ENCODE peak calls at places on chromosome 1, in six cellular contexts. One of them, this sample, is unnamed.

GRCh38 chr1:34780528-34780927 is 486 bp upstream of the GJB3 start:
- DNase-seq in pancreas: no peak
- DNase-seq in GM12878: no peak
- DNase-seq in AG09319: no peak
- DNase-seq in astrocyte of the spinal cord: no peak
- DNase-seq in NB4: no peak
- DNase-seq in this sample: no peak

GRCh38 chr1:205285391-205286101 is 36.0 kb downstream of the NUAK2 start:
- DNase-seq in pancreas: no peak
- DNase-seq in GM12878: peak; percentile 76
- DNase-seq in AG09319: no peak
- DNase-seq in astrocyte of the spinal cord: peak; percentile 70
- DNase-seq in NB4: peak; percentile 60
- DNase-seq in this sample: no peak

GRCh38 chr1:215539803-215540575 is 27.1 kb upstream of the KCTD3 start:
- DNase-seq in pancreas: no peak
- DNase-seq in GM12878: no peak
- DNase-seq in AG09319: no peak
- DNase-seq in astrocyte of the spinal cord: peak; percentile 47
- DNase-seq in NB4: no peak
- DNase-seq in this sample: no peak

GRCh38 chr1:234090212-234091064 is 186.0 kb downstream of the SLC35F3 start:
- DNase-seq in pancreas: no peak
- DNase-seq in GM12878: no peak
- DNase-seq in AG09319: no peak
- DNase-seq in astrocyte of the spinal cord: no peak
- DNase-seq in NB4: no peak
- DNase-seq in this sample: no peak

GRCh38 chr1:89633103-89633744 is at the start of gene LRRC8C:
- DNase-seq in pancreas: peak; percentile 73
- DNase-seq in GM12878: no peak
- DNase-seq in AG09319: no peak
- DNase-seq in astrocyte of the spinal cord: peak; percentile 53
- DNase-seq in NB4: peak; percentile 81
- DNase-seq in this sample: no peak

GRCh38 chr1:186183219-186183618 is 191.8 kb downstream of the TPR start:
- DNase-seq in pancreas: no peak
- DNase-seq in GM12878: no peak
- DNase-seq in AG09319: no peak
- DNase-seq in astrocyte of the spinal cord: peak; percentile 60
- DNase-seq in NB4: no peak
- DNase-seq in this sample: no peak

GRCh38 chr1:75174031-75174760 is 40.0 kb downstream of the LHX8 start:
- DNase-seq in pancreas: no peak
- DNase-seq in GM12878: no peak
- DNase-seq in AG09319: peak; percentile 20
- DNase-seq in astrocyte of the spinal cord: no peak
- DNase-seq in NB4: no peak
- DNase-seq in this sample: no peak

GRCh38 chr1:223845810-223846667 is at the start of gene TP53BP2:
- DNase-seq in pancreas: peak; percentile 96
- DNase-seq in GM12878: no peak
- DNase-seq in AG09319: peak; percentile 79
- DNase-seq in astrocyte of the spinal cord: peak; percentile 92
- DNase-seq in NB4: peak; percentile 91
- DNase-seq in this sample: peak; percentile 56

GRCh38 chr1:199799116-199799515 is 228.4 kb upstream of the NR5A2 start:
- DNase-seq in pancreas: no peak
- DNase-seq in GM12878: no peak
- DNase-seq in AG09319: no peak
- DNase-seq in astrocyte of the spinal cord: no peak
- DNase-seq in NB4: no peak
- DNase-seq in this sample: no peak

GRCh38 chr1:40299366-40300248 is 17.5 kb downstream of the COL9A2 start:
- DNase-seq in pancreas: peak; percentile 26
- DNase-seq in GM12878: no peak
- DNase-seq in AG09319: no peak
- DNase-seq in astrocyte of the spinal cord: peak; percentile 23
- DNase-seq in NB4: peak; percentile 78
- DNase-seq in this sample: no peak

GRCh38 chr1:4180066-4180735 is 280.1 kb upstream of the C1orf174 start:
- DNase-seq in pancreas: no peak
- DNase-seq in GM12878: no peak
- DNase-seq in AG09319: no peak
- DNase-seq in astrocyte of the spinal cord: no peak
- DNase-seq in NB4: no peak
- DNase-seq in this sample: no peak

GRCh38 chr1:210250998-210251679 is 18.5 kb downstream of the SERTAD4 start:
- DNase-seq in pancreas: peak; percentile 73
- DNase-seq in GM12878: no peak
- DNase-seq in AG09319: no peak
- DNase-seq in astrocyte of the spinal cord: peak; percentile 79
- DNase-seq in NB4: peak; percentile 9
- DNase-seq in this sample: peak; percentile 85

GRCh38 chr1:6099787-6100765 is 54.4 kb downstream of the KCNAB2 start:
- DNase-seq in pancreas: peak; percentile 52
- DNase-seq in GM12878: no peak
- DNase-seq in AG09319: no peak
- DNase-seq in astrocyte of the spinal cord: no peak
- DNase-seq in NB4: peak; percentile 30
- DNase-seq in this sample: no peak

GRCh38 chr1:161069731-161070270 is at the start of gene ARHGAP30:
- DNase-seq in pancreas: no peak
- DNase-seq in GM12878: peak; percentile 97
- DNase-seq in AG09319: no peak
- DNase-seq in astrocyte of the spinal cord: no peak
- DNase-seq in NB4: peak; percentile 94
- DNase-seq in this sample: no peak

GRCh38 chr1:18542351-18542750 is 61.6 kb downstream of the KLHDC7A start:
- DNase-seq in pancreas: peak; percentile 32
- DNase-seq in GM12878: no peak
- DNase-seq in AG09319: no peak
- DNase-seq in astrocyte of the spinal cord: no peak
- DNase-seq in NB4: no peak
- DNase-seq in this sample: no peak

GRCh38 chr1:12147116-12147753 is 19.6 kb upstream of the TNFRSF1B start:
- DNase-seq in pancreas: no peak
- DNase-seq in GM12878: no peak
- DNase-seq in AG09319: no peak
- DNase-seq in astrocyte of the spinal cord: no peak
- DNase-seq in NB4: no peak
- DNase-seq in this sample: no peak

GRCh38 chr1:190491404-190491803 is 13.7 kb upstream of the BRINP3 start:
- DNase-seq in pancreas: no peak
- DNase-seq in GM12878: no peak
- DNase-seq in AG09319: no peak
- DNase-seq in astrocyte of the spinal cord: no peak
- DNase-seq in NB4: no peak
- DNase-seq in this sample: no peak

GRCh38 chr1:30976143-30976542 is 67.6 kb upstream of the SDC3 start:
- DNase-seq in pancreas: no peak
- DNase-seq in GM12878: no peak
- DNase-seq in AG09319: no peak
- DNase-seq in astrocyte of the spinal cord: peak; percentile 25
- DNase-seq in NB4: no peak
- DNase-seq in this sample: no peak

GRCh38 chr1:82388679-82389078 is 587.9 kb downstream of the ADGRL2 start:
- DNase-seq in pancreas: no peak
- DNase-seq in GM12878: no peak
- DNase-seq in AG09319: no peak
- DNase-seq in astrocyte of the spinal cord: peak; percentile 69
- DNase-seq in NB4: no peak
- DNase-seq in this sample: no peak

GRCh38 chr1:100927276-100927675 is 31.4 kb downstream of the SLC30A7 start:
- DNase-seq in pancreas: no peak
- DNase-seq in GM12878: no peak
- DNase-seq in AG09319: no peak
- DNase-seq in astrocyte of the spinal cord: no peak
- DNase-seq in NB4: no peak
- DNase-seq in this sample: no peak

GRCh38 chr1:10540277-10541005 is 65.7 kb downstream of the PEX14 start:
- DNase-seq in pancreas: no peak
- DNase-seq in GM12878: no peak
- DNase-seq in AG09319: no peak
- DNase-seq in astrocyte of the spinal cord: peak; percentile 44
- DNase-seq in NB4: no peak
- DNase-seq in this sample: no peak

GRCh38 chr1:20212685-20213331 is 26.5 kb upstream of the PLA2G2C start:
- DNase-seq in pancreas: peak; percentile 82
- DNase-seq in GM12878: no peak
- DNase-seq in AG09319: peak; percentile 18
- DNase-seq in astrocyte of the spinal cord: peak; percentile 38
- DNase-seq in NB4: peak; percentile 73
- DNase-seq in this sample: no peak

GRCh38 chr1:54774820-54775498 is 10.6 kb upstream of the PARS2 start:
- DNase-seq in pancreas: no peak
- DNase-seq in GM12878: no peak
- DNase-seq in AG09319: no peak
- DNase-seq in astrocyte of the spinal cord: peak; percentile 10
- DNase-seq in NB4: peak; percentile 35
- DNase-seq in this sample: peak; percentile 75

DNA sequence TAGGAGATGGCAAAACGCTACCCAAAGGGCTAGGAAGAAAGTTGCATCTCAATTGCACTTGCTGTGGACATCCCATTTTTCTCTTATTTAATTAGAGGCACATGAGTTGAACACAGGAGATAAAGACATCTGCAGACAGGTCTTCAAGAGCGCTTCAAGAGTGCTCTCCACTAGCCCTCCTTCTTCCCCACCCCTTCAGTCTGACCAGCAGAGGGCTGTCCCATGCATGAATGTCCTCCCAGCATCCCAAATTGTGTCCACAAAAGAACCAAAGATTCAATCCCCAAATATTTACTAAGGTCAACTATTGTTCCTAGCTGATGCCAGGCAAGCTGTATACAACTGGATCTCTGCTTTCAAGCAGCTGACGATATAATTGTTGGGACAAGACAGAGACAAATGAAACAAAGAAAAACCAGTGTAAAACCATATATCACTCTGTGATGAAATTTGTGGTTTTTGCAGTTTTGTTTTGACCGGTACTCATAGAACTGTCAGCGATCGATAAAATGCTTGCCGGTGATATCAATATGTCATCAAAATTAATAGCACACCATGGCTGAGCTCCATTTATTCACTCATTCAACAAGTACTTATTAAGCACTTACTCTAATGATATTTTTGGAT is 174.2 kb downstream of the TNR start:
- DNase-seq in pancreas: no peak
- DNase-seq in GM12878: no peak
- DNase-seq in AG09319: no peak
- DNase-seq in astrocyte of the spinal cord: no peak
- DNase-seq in NB4: no peak
- DNase-seq in this sample: no peak
- TF ChIP-seq CTCF in pancreas: no peak
- TF ChIP-seq CTCF in GM12878: no peak
- TF ChIP-seq CTCF in AG09319: no peak
- TF ChIP-seq CTCF in astrocyte of the spinal cord: no peak
- TF ChIP-seq CTCF in NB4: peak; percentile 23
- TF ChIP-seq CTCF in this sample: no peak

GRCh38 chr1:70714149-70714548 is 303.1 kb downstream of the CTH start:
- DNase-seq in pancreas: no peak
- DNase-seq in GM12878: no peak
- DNase-seq in AG09319: no peak
- DNase-seq in astrocyte of the spinal cord: no peak
- DNase-seq in NB4: no peak
- DNase-seq in this sample: no peak
- TF ChIP-seq CTCF in pancreas: no peak
- TF ChIP-seq CTCF in GM12878: no peak
- TF ChIP-seq CTCF in AG09319: no peak
- TF ChIP-seq CTCF in astrocyte of the spinal cord: no peak
- TF ChIP-seq CTCF in NB4: no peak
- TF ChIP-seq CTCF in this sample: no peak

GRCh38 chr1:14420686-14421085 is 177.8 kb upstream of the KAZN start:
- DNase-seq in pancreas: no peak
- DNase-seq in GM12878: no peak
- DNase-seq in AG09319: no peak
- DNase-seq in astrocyte of the spinal cord: no peak
- DNase-seq in NB4: no peak
- DNase-seq in this sample: no peak

GRCh38 chr1:14412235-14412634 is 186.2 kb upstream of the KAZN start:
- DNase-seq in pancreas: no peak
- DNase-seq in GM12878: no peak
- DNase-seq in AG09319: no peak
- DNase-seq in astrocyte of the spinal cord: no peak
- DNase-seq in NB4: no peak
- DNase-seq in this sample: no peak

GRCh38 chr1:14413809-14414208 is 184.7 kb upstream of the KAZN start:
- DNase-seq in pancreas: no peak
- DNase-seq in GM12878: no peak
- DNase-seq in AG09319: peak; percentile 2
- DNase-seq in astrocyte of the spinal cord: peak; percentile 57
- DNase-seq in NB4: no peak
- DNase-seq in this sample: no peak

DNA sequence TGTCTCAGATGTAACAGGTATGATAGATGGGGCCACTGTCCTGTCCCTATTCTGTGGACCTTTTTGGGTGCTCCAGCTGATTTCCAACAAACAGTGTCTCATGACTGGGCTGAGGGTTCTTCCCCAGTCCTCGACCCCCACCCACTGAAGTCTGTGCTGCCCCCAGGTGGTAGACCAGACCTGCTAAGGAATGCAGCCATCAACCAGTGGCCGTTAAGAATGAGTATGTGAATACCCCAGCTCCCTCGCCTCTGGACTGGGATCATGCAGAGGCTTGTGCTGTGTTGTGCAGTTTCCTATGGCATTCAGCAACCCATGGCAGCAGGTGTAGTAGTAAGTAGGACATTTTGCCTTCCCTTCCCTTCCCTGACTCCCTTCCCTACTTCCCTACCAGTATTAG is 183.1 kb upstream of the KAZN start:
- DNase-seq in pancreas: no peak
- DNase-seq in GM12878: no peak
- DNase-seq in AG09319: no peak
- DNase-seq in astrocyte of the spinal cord: no peak
- DNase-seq in NB4: peak; percentile 8
- DNase-seq in this sample: no peak
- TF ChIP-seq CTCF in pancreas: no peak
- TF ChIP-seq CTCF in GM12878: no peak
- TF ChIP-seq CTCF in AG09319: no peak
- TF ChIP-seq CTCF in astrocyte of the spinal cord: peak; percentile 23
- TF ChIP-seq CTCF in NB4: peak; percentile 34
- TF ChIP-seq CTCF in this sample: peak; percentile 13

DNA sequence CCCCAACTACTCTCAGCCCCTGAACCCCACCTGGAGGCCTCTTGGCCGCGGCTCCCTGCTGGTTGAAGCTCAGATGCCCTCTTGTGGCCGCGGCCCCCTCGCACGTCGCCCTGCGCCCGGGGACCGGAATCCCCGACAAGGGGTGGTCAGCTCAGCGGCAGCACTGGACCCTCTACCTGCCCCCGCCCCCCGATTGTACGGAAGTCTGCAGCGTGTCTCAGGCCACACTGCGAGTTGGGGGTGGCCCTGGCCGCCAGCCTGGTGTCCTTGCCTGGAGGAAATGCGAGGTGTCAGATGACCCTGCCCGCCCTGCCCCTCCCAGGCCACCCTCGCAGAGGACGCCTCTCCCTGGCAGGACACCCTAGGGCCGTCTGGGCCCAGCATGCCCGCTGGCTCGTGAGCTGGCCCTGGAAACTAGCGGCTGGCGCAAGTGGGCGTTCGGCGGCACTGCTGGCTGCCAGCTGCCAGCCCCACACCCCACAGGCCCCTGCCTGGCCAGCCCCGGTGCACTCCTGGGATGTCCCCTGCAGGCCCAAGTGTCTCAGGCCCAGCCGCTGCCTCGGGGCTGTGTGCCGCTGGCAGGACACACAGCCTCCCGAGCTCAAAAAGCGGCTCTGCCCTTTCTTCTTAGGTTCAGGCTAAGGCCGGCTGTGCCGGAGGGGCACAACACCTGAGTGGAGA is 60.8 kb downstream of the EDN2 start:
- DNase-seq in pancreas: peak; percentile 75
- DNase-seq in GM12878: no peak
- DNase-seq in AG09319: no peak
- DNase-seq in astrocyte of the spinal cord: no peak
- DNase-seq in NB4: peak; percentile 21
- DNase-seq in this sample: no peak
- TF ChIP-seq CTCF in pancreas: peak; percentile 17
- TF ChIP-seq CTCF in GM12878: peak; percentile 32
- TF ChIP-seq CTCF in AG09319: no peak
- TF ChIP-seq CTCF in astrocyte of the spinal cord: peak; percentile 10
- TF ChIP-seq CTCF in NB4: peak; percentile 39
- TF ChIP-seq CTCF in this sample: no peak

This sample was measured in D721Med.